ENCODE peak calls at places on chromosomes 6 and 20, in six cellular contexts. Q, V, D, N, S and A are unnamed samples. For H3K4me1, the result is how much of the 10 kb centered on the place peaks cover.

GRCh38 chr6:36753671-36754485 is 56.3 kb downstream of the RAB44 start:
- DNase-seq in N (no peak), V (peak), D (no peak), Q (no peak), S (no peak), A (no peak)

GRCh38 chr6:30883743-30884520 is at the start of gene DDR1:
- DNase-seq in N (peak), S (peak), D (no peak), Q (peak), V (peak), A (peak)

GRCh38 chr6:125741336-125741735 is 8.1 kb upstream of the HEY2 start:
- DNase-seq in Q (no peak), S (no peak), D (no peak), V (no peak), N (no peak), A (no peak)

GRCh38 chr6:63802606-63803206 is 167.1 kb downstream of the PHF3 start:
- DNase-seq in Q (no peak), V (no peak), S (no peak), N (peak), D (no peak), A (no peak)

GRCh38 chr6:30100585-30101422 is 12.1 kb downstream of the TRIM31 start:
- DNase-seq in S (peak), D (no peak), N (peak), V (peak), Q (no peak), A (peak)

GRCh38 chr6:169424149-169424804 is 170.6 kb upstream of the THBS2 start:
- DNase-seq in D (no peak), S (no peak), V (no peak), Q (no peak), N (peak), A (no peak)

GRCh38 chr6:99458319-99458718 is 33.2 kb upstream of the PNISR start:
- DNase-seq in Q (no peak), V (no peak), N (peak), S (no peak), D (no peak), A (no peak)

GRCh38 chr6:34147906-34148701 is 2.2 kb upstream of the GRM4 start:
- DNase-seq in Q (no peak), N (no peak), S (no peak), V (peak), D (no peak), A (no peak)

DNA sequence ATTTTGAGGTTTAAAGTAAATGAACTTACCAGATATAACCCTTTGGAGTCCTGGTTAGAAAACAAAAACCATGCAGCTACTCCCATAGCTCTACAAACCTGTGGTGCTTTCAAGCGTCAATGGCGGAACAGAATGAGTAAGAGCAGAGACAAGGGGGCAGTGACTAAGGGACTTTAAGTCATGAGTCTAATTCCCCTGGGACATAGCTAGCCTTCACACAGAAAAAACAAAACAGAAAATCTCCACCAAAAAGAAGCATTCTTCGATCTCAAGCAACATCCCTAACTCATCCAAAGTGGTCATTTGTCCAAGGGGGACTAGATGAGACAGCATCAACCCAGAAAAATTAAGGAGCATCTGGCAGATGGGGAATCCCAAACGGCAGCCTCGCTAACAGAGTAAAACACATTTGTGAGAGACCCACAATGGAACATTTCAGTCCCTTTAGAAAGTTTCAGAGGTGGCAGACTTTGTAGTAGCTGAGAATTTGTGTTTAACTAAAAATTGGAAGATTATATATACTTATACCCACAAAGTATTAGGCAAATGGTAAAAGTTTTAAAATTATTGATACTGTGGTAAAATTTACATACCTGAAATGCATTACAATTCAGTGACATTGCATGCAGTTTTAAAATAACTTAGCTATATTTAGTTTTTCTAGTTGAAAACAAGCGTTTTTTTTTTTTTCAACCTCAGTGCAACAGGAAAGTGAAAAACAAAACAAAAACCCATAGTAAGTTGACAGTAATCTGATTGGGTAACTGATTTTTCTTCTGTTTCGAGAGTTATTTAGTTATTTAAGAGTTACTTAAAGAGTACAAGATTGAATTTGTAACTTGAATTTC is 67.5 kb downstream of the KCNQ5 start:
- DNase-seq in D (no peak), Q (no peak), S (no peak), V (peak), N (peak), A (no peak)
- H3K4me3 ChIP-seq in D (no peak), Q (no peak), S (no peak), V (no peak), N (no peak), A (no peak)

GRCh38 chr6:54913211-54913610 is 66.6 kb downstream of the FAM83B start:
- DNase-seq in N (no peak), V (no peak), S (no peak), D (no peak), Q (no peak), A (no peak)
- H3K27ac ChIP-seq in N (no peak), V (no peak), S (no peak), D (no peak), Q (no peak), A (no peak)

GRCh38 chr6:41697902-41698349 is 37.5 kb downstream of the TFEB start:
- DNase-seq in Q (no peak), S (no peak), V (no peak), D (no peak), N (peak), A (no peak)
- H3K4me1 ChIP-seq in Q (under half), S (half or more), V (under half), D (under half), N (under half), A (under half)

GRCh38 chr6:146916435-146917015 is 287.7 kb upstream of the STXBP5 start:
- DNase-seq in N (peak), S (no peak), V (no peak), D (no peak), Q (no peak), A (no peak)

GRCh38 chr6:146913842-146914562 is 290.2 kb upstream of the STXBP5 start:
- DNase-seq in D (no peak), N (peak), S (peak), V (peak), Q (no peak), A (peak)

GRCh38 chr6:146914563-146915483 is 289.4 kb upstream of the STXBP5 start:
- DNase-seq in V (peak), D (no peak), Q (no peak), N (peak), S (no peak), A (peak)

GRCh38 chr6:146917182-146917581 is 287.0 kb upstream of the STXBP5 start:
- DNase-seq in V (no peak), N (no peak), D (no peak), Q (no peak), S (no peak), A (no peak)

DNA sequence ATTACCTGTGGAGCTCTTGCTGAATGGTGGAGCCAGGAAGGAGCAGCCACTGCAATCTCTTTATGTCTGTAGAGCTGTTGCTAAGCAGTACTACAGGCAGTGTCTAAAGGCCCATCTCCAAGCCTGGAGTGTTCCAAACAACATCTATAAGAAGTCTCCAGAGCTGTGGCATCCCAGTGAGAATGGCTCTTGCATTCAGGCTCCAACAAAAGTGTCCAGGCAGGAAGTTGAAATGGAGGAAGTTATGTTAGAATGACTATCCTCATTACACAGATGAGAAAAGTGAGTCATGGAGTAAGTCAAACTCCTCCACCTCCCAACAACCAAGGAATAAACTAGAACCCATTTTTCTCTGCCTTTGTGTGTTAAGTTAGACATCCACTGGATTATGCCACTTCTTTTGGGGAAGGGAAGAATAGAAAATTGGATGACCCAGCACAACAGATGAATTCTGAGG is 288.5 kb upstream of the STXBP5 start:
- DNase-seq in Q (no peak), D (no peak), S (no peak), N (peak), V (no peak), A (no peak)
- H3K4me3 ChIP-seq in Q (no peak), D (no peak), S (no peak), N (peak), V (peak), A (no peak)

GRCh38 chr20:48704761-48705160 is 123.0 kb downstream of the PREX1 start:
- DNase-seq in D (no peak), S (no peak), N (no peak), Q (no peak), V (no peak), A (peak)
- H3K27ac ChIP-seq in D (no peak), S (no peak), N (no peak), Q (no peak), V (no peak), A (peak)

DNA sequence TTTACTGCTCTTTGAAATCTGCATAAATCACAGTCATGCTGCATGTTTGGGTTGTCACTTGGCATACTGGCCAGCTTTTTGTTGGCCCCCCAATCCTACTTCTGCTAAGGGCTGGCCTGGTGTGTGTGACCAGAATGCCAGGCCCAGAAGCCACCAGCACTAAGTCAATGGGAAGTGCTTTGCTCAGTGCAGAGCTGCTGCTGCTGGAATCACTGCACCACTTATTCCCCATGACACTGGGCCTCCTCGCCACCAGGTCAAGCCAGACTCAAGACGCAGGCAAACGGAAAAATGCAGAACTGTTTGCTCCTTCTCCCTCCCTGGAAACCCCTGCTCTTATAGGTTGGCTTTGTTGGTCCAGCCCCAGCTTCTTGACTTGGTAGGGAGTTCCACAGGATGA is 121.9 kb downstream of the PHACTR3 start:
- DNase-seq in Q (no peak), D (no peak), N (no peak), S (no peak), V (no peak), A (peak)
- H3K4me1 ChIP-seq in Q (under half), D (under half), N (under half), S (under half), V (under half), A (under half)

DNA sequence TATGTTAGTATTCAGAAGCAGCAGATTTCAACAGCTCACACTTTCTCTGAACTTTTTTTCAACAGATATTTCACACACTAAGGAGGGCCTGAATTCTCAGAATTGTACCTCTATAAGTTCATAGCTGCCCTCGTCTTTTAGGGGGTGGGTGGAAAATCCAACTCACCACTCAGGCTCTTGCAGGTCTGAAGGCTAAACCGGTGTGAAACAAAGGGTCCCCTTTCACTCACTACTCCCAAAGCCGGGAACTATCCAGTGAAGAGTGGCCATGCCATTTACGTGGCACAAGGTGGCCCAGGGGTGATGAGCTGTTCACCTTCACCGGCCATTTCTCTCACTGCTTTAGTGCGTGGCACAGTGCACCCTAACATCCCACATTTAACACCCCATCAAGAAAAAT is 24.2 kb downstream of the TBC1D7 start:
- DNase-seq in D (no peak), V (no peak), N (no peak), Q (no peak), S (no peak), A (no peak)
- H3K4me3 ChIP-seq in D (no peak), V (no peak), N (no peak), Q (no peak), S (peak), A (no peak)

GRCh38 chr6:156773935-156774871 is 3.0 kb upstream of the ARID1B start:
- DNase-seq in D (no peak), S (no peak), Q (no peak), N (no peak), V (peak), A (no peak)
- H3K27ac ChIP-seq in D (no peak), S (peak), Q (no peak), N (peak), V (no peak), A (peak)

GRCh38 chr6:55069132-55069781 is 105.1 kb upstream of the HCRTR2 start:
- DNase-seq in N (peak), D (no peak), Q (no peak), V (no peak), S (no peak), A (no peak)
- H3K4me1 ChIP-seq in N (under half), D (under half), Q (under half), V (under half), S (under half), A (under half)

GRCh38 chr20:23358923-23359572 is 2.9 kb upstream of the GZF1 start:
- DNase-seq in S (no peak), Q (no peak), V (no peak), D (no peak), N (no peak), A (no peak)
- H3K4me3 ChIP-seq in S (peak), Q (no peak), V (no peak), D (no peak), N (no peak), A (no peak)